ENCODE peak calls at places on chromosomes 7 and 10, in eight cellular contexts. Z is Caco-2; O is Ammon's horn; N is foreskin fibroblast; G is fibroblast of lung; Q is RCC 7860; Y is stimulated activated CD4-positive, alpha-beta T cell treated with anti-CD3 and anti-CD28 coated beads, Interleukin-1b, Interleukin-23, amount 100 ng/mL, for 1 hour; R is OCI-M1. S is an unnamed sample.

GRCh38 chr10:47243791-47244190 is 56.2 kb upstream of the GDF10 start:
- DNase-seq in Z (no peak), O (no peak), N (no peak), G (no peak), Q (no peak), Y (no peak), R (no peak), S (no peak)

GRCh38 chr7:86664486-86664885 is 20.8 kb downstream of the GRM3 start:
- DNase-seq in Z (no peak), O (peak; percentile 89), N (no peak), G (no peak), Q (no peak), Y (no peak), R (no peak), S (no peak)

GRCh38 chr7:101618207-101618839 is 10.8 kb downstream of the MYL10 start:
- DNase-seq in Z (no peak), O (no peak), N (peak; percentile 25), G (no peak), Q (no peak), Y (no peak), R (no peak), S (no peak)

GRCh38 chr10:86023931-86024554 is 342.6 kb downstream of the GRID1 start:
- DNase-seq in Z (no peak), O (no peak), N (no peak), G (no peak), Q (no peak), Y (no peak), R (no peak), S (no peak)

GRCh38 chr7:98254951-98255610 is 3.0 kb upstream of the TECPR1 start:
- DNase-seq in Z (no peak), O (no peak), N (no peak), G (no peak), Q (no peak), Y (no peak), R (peak; percentile 87), S (no peak)

GRCh38 chr10:20100157-20100556 is 283.9 kb downstream of the PLXDC2 start:
- DNase-seq in Z (no peak), O (no peak), N (no peak), G (peak; percentile 83), Q (peak; percentile 16), Y (no peak), R (peak; percentile 18), S (peak; percentile 14)

GRCh38 chr10:85995791-85996190 is 370.8 kb downstream of the GRID1 start:
- DNase-seq in Z (peak; percentile 22), O (peak; percentile 80), N (no peak), G (no peak), Q (peak; percentile 30), Y (no peak), R (peak; percentile 44), S (no peak)

GRCh38 chr7:158812684-158813083 is 16.6 kb downstream of the ESYT2 start:
- DNase-seq in Z (no peak), O (no peak), N (no peak), G (no peak), Q (no peak), Y (peak; percentile 39), R (no peak), S (no peak)

S was measured in fibroblast of gingiva.